ENCODE peak calls at places on chromosome 11, in four cellular contexts. O is caudate nucleus; F is neural progenitor cell; I is CD8-positive, alpha-beta memory T cell. B is an unnamed sample.

GRCh38 chr11:107576497-107577086 is 11.1 kb upstream of the ALKBH8 start:
- DNase-seq in I (peak), F (peak), O (no peak), B (peak)

GRCh38 chr11:6455070-6455469 is 14.3 kb upstream of the HPX start:
- DNase-seq in F (no peak), O (no peak), I (no peak), B (no peak)

GRCh38 chr11:68778205-68778604 is 26.9 kb upstream of the TESMIN start:
- DNase-seq in O (no peak), I (no peak), F (no peak), B (no peak)

GRCh38 chr11:124758355-124759267 is 3.5 kb downstream of the ESAM start:
- DNase-seq in O (no peak), I (peak), F (peak), B (peak)

GRCh38 chr11:1943576-1943975 is 3.6 kb upstream of the MRPL23 start:
- DNase-seq in I (no peak), F (no peak), O (no peak), B (no peak)

GRCh38 chr11:79069504-79069903 is 371.3 kb downstream of the TENM4 start:
- DNase-seq in O (no peak), F (no peak), I (no peak), B (no peak)

GRCh38 chr11:132312161-132312560 is 941.7 kb downstream of the NTM start:
- DNase-seq in O (no peak), F (no peak), I (no peak), B (no peak)

GRCh38 chr11:14583252-14584105 is 60.1 kb upstream of the PDE3B start:
- DNase-seq in I (no peak), F (peak), O (no peak), B (no peak)

GRCh38 chr11:44005076-44005800 is 42.5 kb upstream of the ACCSL start:
- DNase-seq in O (no peak), F (peak), I (no peak), B (no peak)

GRCh38 chr11:102807921-102808320 is 10.0 kb upstream of the MMP1 start:
- DNase-seq in O (no peak), F (peak), I (no peak), B (no peak)

GRCh38 chr11:7901319-7901854 is 29.7 kb downstream of the OR10A6 start:
- DNase-seq in O (no peak), I (no peak), F (no peak), B (no peak)

GRCh38 chr11:1896895-1897294 is 5.2 kb upstream of the PRR33 start:
- DNase-seq in F (no peak), O (no peak), I (no peak), B (no peak)

GRCh38 chr11:88175004-88175706 is at the start of gene RAB38:
- DNase-seq in I (no peak), O (no peak), F (peak), B (no peak)

GRCh38 chr11:117585631-117586030 is 211.4 kb downstream of the DSCAML1 start:
- DNase-seq in F (no peak), I (no peak), O (no peak), B (no peak)

GRCh38 chr11:130162733-130163132 is 3.2 kb downstream of the ST14 start:
- DNase-seq in O (no peak), F (no peak), I (no peak), B (peak)

GRCh38 chr11:108813086-108813485 is 148.2 kb downstream of the DDX10 start:
- DNase-seq in O (no peak), F (no peak), I (no peak), B (no peak)

GRCh38 chr11:28464252-28464867 is 356.2 kb downstream of the METTL15 start:
- DNase-seq in I (no peak), F (no peak), O (no peak), B (no peak)

GRCh38 chr11:8080674-8081590 is at the start of gene TUB:
- DNase-seq in F (peak), O (no peak), I (no peak), B (no peak)

GRCh38 chr11:134045799-134046635 is 22.9 kb upstream of the JAM3 start:
- DNase-seq in O (no peak), F (peak), I (no peak), B (no peak)

GRCh38 chr11:61266602-61267001 is 25.6 kb downstream of the PGA5 start:
- DNase-seq in F (no peak), I (no peak), O (no peak), B (no peak)

GRCh38 chr11:111946499-111946898 is 9.4 kb downstream of the DIXDC1 start:
- DNase-seq in O (no peak), I (no peak), F (no peak), B (no peak)

GRCh38 chr11:111944651-111945051 is 7.5 kb downstream of the DIXDC1 start:
- DNase-seq in F (no peak), I (no peak), O (no peak), B (no peak)

GRCh38 chr11:111944139-111944538 is 7.0 kb downstream of the DIXDC1 start:
- DNase-seq in F (no peak), I (no peak), O (no peak), B (no peak)

GRCh38 chr11:111947143-111947542 is 10.0 kb downstream of the DIXDC1 start:
- DNase-seq in F (no peak), I (no peak), O (no peak), B (no peak)

GRCh38 chr11:111945198-111945597 is 8.1 kb downstream of the DIXDC1 start:
- DNase-seq in O (no peak), F (no peak), I (no peak), B (no peak)
- H3K27ac ChIP-seq in O (peak), F (no peak), I (no peak), B (no peak)

GRCh38 chr11:73272680-73273038 is 521 bp downstream of the P2RY6 start:
- DNase-seq in I (no peak), O (no peak), F (no peak), B (no peak)

GRCh38 chr11:73270089-73270854 is 1.9 kb upstream of the P2RY6 start:
- DNase-seq in O (no peak), I (no peak), F (no peak), B (no peak)

GRCh38 chr11:73273246-73273890 is 1.2 kb downstream of the P2RY6 start:
- DNase-seq in I (no peak), F (no peak), O (no peak), B (no peak)

GRCh38 chr11:73270855-73271477 is 1.2 kb upstream of the P2RY6 start:
- DNase-seq in O (no peak), I (no peak), F (no peak), B (no peak)

GRCh38 chr11:73271936-73272679 is at the start of gene P2RY6:
- DNase-seq in O (no peak), F (no peak), I (no peak), B (no peak)
- H3K27ac ChIP-seq in O (no peak), F (no peak), I (no peak), B (no peak)

GRCh38 chr11:206002-206384 is 1.2 kb downstream of the BET1L start:
- DNase-seq in F (no peak), I (no peak), O (no peak), B (no peak)
- H3K27ac ChIP-seq in F (no peak), I (peak), O (no peak), B (no peak)

GRCh38 chr11:47299078-47299477 is 29.1 kb downstream of the MADD start:
- DNase-seq in I (no peak), F (no peak), O (no peak), B (no peak)
- H3K27ac ChIP-seq in I (no peak), F (no peak), O (no peak), B (no peak)

DNA sequence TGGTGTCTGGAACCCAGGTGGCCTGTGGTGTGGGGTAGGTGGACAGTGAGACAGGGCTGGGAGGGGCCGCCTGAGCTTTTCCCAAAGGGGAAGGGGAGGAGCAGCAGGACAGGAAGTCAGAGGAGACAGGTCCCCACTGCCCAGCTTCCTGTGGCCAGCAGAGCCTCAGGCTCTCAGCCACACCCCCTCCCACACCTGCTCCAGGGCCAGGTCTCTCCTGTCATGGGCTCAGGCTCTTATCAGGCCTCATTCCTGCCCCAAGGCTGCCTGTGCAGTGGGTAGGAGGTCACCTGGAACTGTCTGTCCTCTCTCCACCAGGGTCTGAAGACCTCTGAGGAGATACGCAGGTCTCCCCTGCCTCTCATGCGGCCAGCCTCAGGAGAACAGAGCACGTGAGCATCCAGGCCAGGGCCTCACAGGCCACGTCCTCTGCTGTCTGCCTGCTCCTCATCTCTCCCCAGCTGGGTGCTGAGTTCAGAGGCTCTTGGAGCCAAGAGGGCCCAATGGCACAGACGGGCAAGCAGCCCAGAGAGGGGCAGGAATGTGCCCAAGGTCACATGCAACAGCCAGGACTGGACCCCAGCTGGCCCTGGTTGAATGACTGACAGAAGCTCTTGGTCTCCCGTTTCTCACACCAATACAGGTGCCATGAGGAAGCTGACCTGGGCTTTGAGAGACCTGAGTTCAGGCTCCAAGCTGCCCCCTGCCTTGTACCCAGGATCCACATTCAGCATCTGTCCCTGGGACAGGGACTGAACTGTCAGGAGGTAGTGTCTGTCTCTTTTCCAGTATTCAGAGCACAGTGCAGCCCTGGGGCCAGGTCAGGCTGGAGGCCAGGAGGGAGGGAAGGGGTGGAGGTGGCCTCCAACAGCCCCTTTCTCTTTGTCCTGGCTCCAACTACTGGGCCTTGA is 16.7 kb downstream of the STARD10 start:
- DNase-seq in I (no peak), F (no peak), O (no peak), B (peak)
- H3K27ac ChIP-seq in I (peak), F (no peak), O (peak), B (peak)

DNA sequence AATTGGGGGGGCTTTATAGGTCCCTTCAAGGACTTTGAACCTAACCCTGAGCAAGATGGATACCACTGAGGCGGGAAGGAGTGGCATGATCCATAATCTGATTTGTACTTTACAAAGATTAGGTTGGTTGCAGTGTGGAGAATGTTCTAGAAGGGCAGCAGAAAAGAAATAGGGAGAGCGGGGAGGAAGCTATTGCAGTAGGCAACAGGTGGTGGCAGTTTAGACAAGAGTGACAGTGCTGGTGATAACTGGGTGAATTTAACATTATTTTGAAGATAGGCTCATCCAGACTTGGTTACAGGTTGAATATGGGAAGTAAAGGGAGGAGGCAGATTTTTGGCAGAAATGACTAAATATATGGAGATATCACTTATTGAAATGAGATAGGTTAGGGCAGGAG is 179.9 kb upstream of the CADM1 start:
- DNase-seq in O (no peak), I (no peak), F (no peak), B (no peak)
- H3K27ac ChIP-seq in O (no peak), I (no peak), F (no peak), B (no peak)

DNA sequence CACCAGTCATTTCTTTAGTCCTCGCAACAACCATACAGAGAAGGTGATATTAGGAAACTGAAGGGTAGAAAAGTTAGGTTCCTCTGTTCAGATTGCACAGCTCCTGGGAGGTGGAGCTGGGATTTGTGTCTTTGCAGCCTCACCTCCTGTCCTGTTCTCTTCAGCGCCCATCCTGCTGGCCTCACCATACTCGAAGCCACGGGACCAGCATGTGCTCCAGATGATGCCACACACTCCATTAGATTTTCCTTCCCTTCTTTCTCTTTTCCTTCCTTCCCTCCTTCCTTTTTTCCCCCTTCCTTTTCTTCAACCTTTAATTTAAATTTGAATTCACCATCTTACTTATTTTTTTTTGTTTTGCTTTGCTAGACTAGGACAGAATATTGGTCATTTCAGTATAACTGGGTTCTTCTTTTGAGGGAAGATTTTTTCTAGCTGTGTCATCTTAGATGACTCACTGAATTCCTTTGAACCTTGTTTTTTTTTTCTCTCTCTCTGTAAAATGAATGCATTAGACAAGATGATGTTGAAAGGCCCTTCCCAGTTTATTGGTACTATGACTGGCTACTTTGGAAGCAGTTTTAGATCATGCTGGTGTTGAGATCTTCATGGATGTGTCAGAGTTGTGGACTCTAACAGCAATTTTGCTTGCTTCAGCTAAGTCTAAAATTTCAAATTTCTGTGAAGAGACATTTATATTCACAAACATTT is 662.5 kb upstream of the TENM4 start:
- DNase-seq in O (no peak), I (no peak), F (no peak), B (no peak)
- H3K27ac ChIP-seq in O (no peak), I (no peak), F (no peak), B (no peak)

DNA sequence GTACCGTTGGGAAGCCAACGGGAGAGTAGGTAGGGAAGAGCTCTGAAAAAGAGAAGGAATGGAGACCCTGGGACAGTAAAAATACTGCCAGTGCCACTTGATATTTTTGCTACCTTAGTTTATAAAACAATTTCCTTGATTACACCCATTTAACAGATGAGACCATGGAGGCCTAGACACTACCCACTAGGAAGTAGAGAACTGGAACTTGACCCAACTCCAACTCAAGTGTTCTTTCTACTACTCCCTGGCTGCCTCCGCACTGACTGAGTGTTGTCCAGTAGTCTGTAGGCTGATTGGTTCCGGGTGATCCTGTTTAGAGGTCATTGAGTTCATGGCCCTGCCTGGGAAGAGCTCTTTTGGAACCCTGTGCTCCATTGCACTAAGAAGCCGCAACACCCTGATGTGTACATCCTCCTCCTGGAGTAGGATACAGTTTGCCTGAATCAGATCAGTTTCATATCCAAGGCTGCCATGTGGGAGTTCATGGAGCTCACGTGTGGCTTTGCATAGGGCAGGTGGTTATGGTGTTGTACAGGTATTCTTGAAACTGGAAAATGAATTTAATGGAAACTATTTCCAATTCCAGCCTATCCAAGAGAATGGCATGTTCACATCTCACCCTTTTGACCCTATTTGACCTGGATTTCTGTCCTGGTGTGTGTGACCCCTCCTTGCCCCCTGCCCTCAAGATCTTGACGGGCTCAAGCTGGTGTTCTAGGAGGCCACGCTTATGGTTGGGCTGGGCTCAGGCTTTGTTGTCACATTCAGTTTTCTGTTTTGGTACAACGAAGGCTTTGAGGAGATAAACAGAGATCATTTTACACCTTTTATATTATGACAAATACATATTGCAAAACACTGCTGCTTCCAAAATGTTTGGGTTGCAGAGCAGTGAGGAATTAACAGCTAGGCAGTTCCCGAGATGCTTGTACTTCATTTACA is 102.2 kb upstream of the NNMT start:
- DNase-seq in F (no peak), I (no peak), O (no peak), B (no peak)
- H3K27ac ChIP-seq in F (no peak), I (no peak), O (no peak), B (no peak)

GRCh38 chr11:95728790-95729189 is 60.8 kb downstream of the FAM76B start:
- DNase-seq in O (no peak), F (no peak), I (no peak), B (no peak)

GRCh38 chr11:95725169-95725568 is 64.4 kb downstream of the FAM76B start:
- DNase-seq in F (no peak), O (no peak), I (no peak), B (no peak)

GRCh38 chr11:95729462-95729861 is 60.1 kb downstream of the FAM76B start:
- DNase-seq in F (no peak), O (no peak), I (no peak), B (no peak)

GRCh38 chr11:95723353-95723942 is 66.1 kb downstream of the FAM76B start:
- DNase-seq in F (no peak), I (no peak), O (no peak), B (no peak)

DNA sequence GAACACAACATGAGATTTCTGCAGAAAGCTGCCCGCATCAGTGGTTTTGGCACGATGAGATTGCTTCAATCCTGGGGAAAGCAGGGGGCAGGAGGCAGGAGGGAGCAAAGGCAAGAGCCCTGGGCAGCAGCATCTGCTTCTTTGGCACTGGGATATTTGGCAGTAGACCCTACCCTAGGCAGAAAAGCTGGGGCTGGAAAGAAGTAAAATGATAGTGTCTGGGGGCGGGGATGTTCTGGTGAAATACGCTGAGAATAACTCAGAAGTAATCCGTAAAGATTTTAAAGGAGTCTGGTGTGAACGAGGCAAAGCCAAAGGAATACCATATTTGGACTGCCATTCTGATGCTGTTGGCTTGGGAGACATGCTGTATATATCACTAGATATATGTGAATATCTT is 62.0 kb downstream of the FAM76B start:
- DNase-seq in O (no peak), I (no peak), F (no peak), B (no peak)
- H3K27ac ChIP-seq in O (no peak), I (no peak), F (no peak), B (no peak)